ENCODE peak calls at places on chromosome 17, in seven cellular contexts. K, A, V, F, S, H and R are unnamed samples.

GRCh38 chr17:44792276-44792675 is 33.5 kb downstream of the ADAM11 start:
- DNase-seq in K (no peak), A (no peak), V (no peak), F (no peak), S (peak; percentile 19), H (no peak), R (peak; percentile 23)

GRCh38 chr17:66364508-66365203 is 62.2 kb downstream of the PRKCA start:
- DNase-seq in K (no peak), A (no peak), V (no peak), F (no peak), S (no peak), H (no peak), R (no peak)

GRCh38 chr17:83096401-83097220 is 17.2 kb downstream of the METRNL start:
- DNase-seq in K (no peak), A (peak; percentile 70), V (no peak), F (no peak), S (peak; percentile 88), H (no peak), R (no peak)

GRCh38 chr17:83189013-83189672 is 109.7 kb downstream of the METRNL start:
- DNase-seq in K (no peak), A (no peak), V (no peak), F (no peak), S (peak; percentile 55), H (peak; percentile 41), R (peak; percentile 85)

GRCh38 chr17:3730881-3731429 is 7.3 kb downstream of the HASPIN start:
- DNase-seq in K (no peak), A (no peak), V (no peak), F (no peak), S (no peak), H (no peak), R (peak; percentile 44)

GRCh38 chr17:36494674-36495073 is 8.2 kb downstream of the ZNHIT3 start:
- DNase-seq in K (no peak), A (no peak), V (no peak), F (no peak), S (no peak), H (no peak), R (no peak)

GRCh38 chr17:82489851-82490511 is 29.6 kb upstream of the FOXK2 start:
- DNase-seq in K (no peak), A (no peak), V (no peak), F (no peak), S (no peak), H (no peak), R (peak; percentile 43)

GRCh38 chr17:72719582-72720493 is 372.6 kb downstream of the SLC39A11 start:
- DNase-seq in K (no peak), A (peak; percentile 23), V (no peak), F (no peak), S (no peak), H (no peak), R (peak; percentile 86)

GRCh38 chr17:30363715-30364202 is 15.0 kb upstream of the CPD start:
- DNase-seq in K (no peak), A (no peak), V (no peak), F (no peak), S (peak; percentile 82), H (no peak), R (no peak)

GRCh38 chr17:35560703-35561102 is at the start of gene SLFN14:
- DNase-seq in K (no peak), A (no peak), V (no peak), F (no peak), S (no peak), H (no peak), R (no peak)

DNA sequence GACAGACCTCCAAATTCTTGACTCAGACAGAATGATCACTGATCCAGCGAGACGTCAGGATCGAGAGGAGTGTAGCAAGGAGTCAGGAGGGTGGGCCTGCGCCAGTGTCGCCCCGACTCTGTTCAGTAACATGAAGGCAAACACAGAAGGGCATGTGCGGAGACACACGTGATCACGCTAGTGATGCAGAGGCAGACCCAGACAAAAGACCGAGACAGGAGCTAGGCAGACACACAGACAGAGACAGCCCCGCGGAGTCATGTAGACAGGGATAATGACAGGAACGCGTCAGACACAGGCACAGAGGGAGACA is 7.2 kb downstream of the KDM6B start:
- DNase-seq in K (peak; percentile 26), A (no peak), V (no peak), F (no peak), S (no peak), H (no peak), R (no peak)
- H3K4me1 ChIP-seq in K (peaks cover 36% of the 10 kb centered on the region), A (peaks cover 52% of the 10 kb centered on the region), V (peaks cover 12% of the 10 kb centered on the region), F (peaks cover 36% of the 10 kb centered on the region), S (peaks cover 45% of the 10 kb centered on the region), H (peaks cover 49% of the 10 kb centered on the region), R (peaks cover 52% of the 10 kb centered on the region)

DNA sequence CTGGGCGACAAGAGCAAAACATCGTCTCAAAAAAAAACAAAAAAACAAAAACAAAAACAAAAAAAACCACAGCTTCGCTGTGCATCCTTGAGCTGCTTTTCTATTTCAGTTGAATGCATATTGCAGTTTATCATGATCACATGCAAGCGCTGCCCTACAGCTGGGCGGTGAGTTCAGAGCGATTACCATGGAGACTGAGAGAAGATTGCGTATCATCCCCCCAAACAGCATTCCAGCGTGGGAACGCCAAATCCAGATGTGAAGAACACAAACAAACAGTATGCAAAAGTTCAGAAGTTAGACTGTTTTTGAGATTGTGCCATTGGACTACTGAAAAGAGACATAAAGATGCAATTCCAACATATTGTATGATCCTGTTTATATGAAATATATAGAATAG is 15.1 kb upstream of the SLC52A1 start:
- DNase-seq in K (no peak), A (no peak), V (peak; percentile 61), F (peak; percentile 51), S (no peak), H (no peak), R (no peak)
- H3K4me1 ChIP-seq in K (no peaks in the 10 kb centered on the region), A (peaks cover 16% of the 10 kb centered on the region), V (no peaks in the 10 kb centered on the region), F (peaks cover 9% of the 10 kb centered on the region), S (peaks cover 3% of the 10 kb centered on the region), H (no peaks in the 10 kb centered on the region), R (no peaks in the 10 kb centered on the region)

GRCh38 chr17:41545829-41546410 is 17.8 kb upstream of the KRT19 start:
- DNase-seq in K (no peak), A (no peak), V (no peak), F (no peak), S (no peak), H (no peak), R (no peak)
- H3K4me1 ChIP-seq in K (peaks cover 2% of the 10 kb centered on the region), A (peaks cover 40% of the 10 kb centered on the region), V (no peaks in the 10 kb centered on the region), F (peaks cover 39% of the 10 kb centered on the region), S (peaks cover 12% of the 10 kb centered on the region), H (peaks cover 6% of the 10 kb centered on the region), R (peaks cover 25% of the 10 kb centered on the region)

GRCh38 chr17:28935744-28936460 is 15.4 kb downstream of the PHF12 start:
- DNase-seq in K (no peak), A (no peak), V (no peak), F (no peak), S (no peak), H (no peak), R (no peak)
- H3K4me1 ChIP-seq in K (no peaks in the 10 kb centered on the region), A (peaks cover 12% of the 10 kb centered on the region), V (peaks cover 6% of the 10 kb centered on the region), F (peaks cover 6% of the 10 kb centered on the region), S (peaks cover 7% of the 10 kb centered on the region), H (peaks cover 74% of the 10 kb centered on the region), R (peaks cover 25% of the 10 kb centered on the region)